ENCODE peak calls at places on chromosomes 3 and 15, in six cellular contexts. J is MM.1S, Y is HS-27A, M is adipocyte, S is HTR-8/SVneo, C is osteoblast. O is an unnamed sample.

GRCh38 chr15:44812029-44812517 is 75.7 kb downstream of the TRIM69 start:
- DNase-seq in M (no peak), C (no peak), Y (no peak), J (peak), S (no peak), O (no peak)

GRCh38 chr3:187963003-187963676 is 190.8 kb upstream of the LPP start:
- DNase-seq in C (no peak), Y (no peak), M (peak), S (no peak), J (peak), O (no peak)

GRCh38 chr3:188830955-188831354 is 340.8 kb upstream of the TPRG1 start:
- DNase-seq in Y (no peak), M (no peak), J (no peak), S (no peak), C (no peak), O (no peak)

GRCh38 chr3:71011565-71012287 is 571.8 kb downstream of the FOXP1 start:
- DNase-seq in M (no peak), Y (no peak), C (no peak), S (no peak), J (peak), O (no peak)

GRCh38 chr15:83340087-83340486 is 55.6 kb upstream of the BNC1 start:
- DNase-seq in C (no peak), S (no peak), Y (no peak), M (no peak), J (no peak), O (no peak)

GRCh38 chr3:195549931-195550519 is 6.9 kb upstream of the PPP1R2 start:
- DNase-seq in S (no peak), Y (no peak), M (no peak), J (peak), C (no peak), O (peak)

GRCh38 chr3:64612082-64612860 is 75.5 kb downstream of the ADAMTS9 start:
- DNase-seq in M (peak), J (peak), S (no peak), Y (no peak), C (no peak), O (peak)

GRCh38 chr3:87076951-87077350 is 86.0 kb upstream of the VGLL3 start:
- DNase-seq in J (no peak), Y (peak), C (peak), M (peak), S (peak), O (peak)

GRCh38 chr15:101000271-101000681 is 81.1 kb downstream of the LRRK1 start:
- DNase-seq in C (peak), M (peak), Y (no peak), J (no peak), S (no peak), O (peak)

GRCh38 chr3:30934208-30934550 is 39.7 kb upstream of the GADL1 start:
- DNase-seq in C (peak), M (peak), Y (no peak), J (peak), S (peak), O (peak)

GRCh38 chr15:91224750-91225380 is 124.8 kb downstream of the SV2B start:
- DNase-seq in C (peak), M (peak), S (peak), J (peak), Y (peak), O (peak)

GRCh38 chr3:74531491-74531890 is 83.0 kb downstream of the CNTN3 start:
- DNase-seq in J (no peak), S (no peak), Y (no peak), M (no peak), C (no peak), O (no peak)

GRCh38 chr3:126893651-126894050 is 89.3 kb upstream of the PLXNA1 start:
- DNase-seq in Y (no peak), J (no peak), M (no peak), C (peak), S (no peak), O (no peak)

GRCh38 chr3:171753025-171753472 is 57.2 kb downstream of the PLD1 start:
- DNase-seq in S (no peak), M (peak), C (peak), Y (no peak), J (no peak), O (peak)

GRCh38 chr3:178703268-178703975 is 167.2 kb downstream of the KCNMB2 start:
- DNase-seq in M (peak), S (no peak), Y (peak), C (no peak), J (no peak), O (peak)

GRCh38 chr3:149552700-149553099 is 78.2 kb downstream of the TM4SF4 start:
- DNase-seq in Y (no peak), S (no peak), C (no peak), M (no peak), J (no peak), O (peak)